ENCODE peak calls at places on chromosome 6, in ten cellular contexts. N is HS-5, Y is cortex of kidney, E is lower lobe of right lung, M is GM23248, O is NCI-H1436, U is HFF-Myc, L is DMS 273 treated with DMSO at 0.1 percent for 48 hours, P is AG08396, Q is AG04449. K is an unnamed sample.

GRCh38 chr6:139708342-139709199 is 334.1 kb upstream of the CITED2 start:
- DNase-seq in N (peak; percentile 75), Y (no peak), E (no peak), M (peak; percentile 85), O (no peak), U (peak; percentile 56), L (no peak), P (peak; percentile 86), Q (peak; percentile 56), K (no peak)

GRCh38 chr6:41097467-41098090 is 24.8 kb downstream of the NFYA start:
- DNase-seq in N (no peak), Y (no peak), E (no peak), M (peak; percentile 6), O (no peak), U (no peak), L (no peak), P (no peak), Q (peak; percentile 58), K (peak; percentile 46)

GRCh38 chr6:88619951-88620350 is 343.5 kb downstream of the RNGTT start:
- DNase-seq in N (no peak), Y (no peak), E (no peak), M (no peak), O (no peak), U (no peak), L (no peak), P (no peak), Q (no peak), K (no peak)

GRCh38 chr6:138691595-138692057 is 81.9 kb upstream of the CCDC28A start:
- DNase-seq in N (peak; percentile 62), Y (no peak), E (no peak), M (peak; percentile 79), O (peak; percentile 11), U (no peak), L (no peak), P (peak; percentile 49), Q (peak; percentile 60), K (no peak)

GRCh38 chr6:170292111-170292777 is 1.4 kb upstream of the DLL1 start:
- DNase-seq in N (no peak), Y (no peak), E (no peak), M (peak; percentile 35), O (no peak), U (no peak), L (no peak), P (no peak), Q (no peak), K (no peak)

GRCh38 chr6:36505744-36506534 is 41.3 kb downstream of the STK38 start:
- DNase-seq in N (no peak), Y (no peak), E (no peak), M (no peak), O (no peak), U (no peak), L (no peak), P (no peak), Q (no peak), K (no peak)

GRCh38 chr6:67131827-67132226 is 1424.8 kb upstream of the EYS start:
- DNase-seq in N (no peak), Y (no peak), E (no peak), M (no peak), O (no peak), U (no peak), L (no peak), P (no peak), Q (no peak), K (no peak)

GRCh38 chr6:164150221-164150620 is 735.7 kb downstream of the QKI start:
- DNase-seq in N (no peak), Y (no peak), E (no peak), M (no peak), O (no peak), U (no peak), L (no peak), P (no peak), Q (no peak), K (no peak)

GRCh38 chr6:113979930-113980329 is 9.0 kb upstream of the HDAC2 start:
- DNase-seq in N (no peak), Y (no peak), E (no peak), M (no peak), O (no peak), U (no peak), L (no peak), P (no peak), Q (no peak), K (no peak)

GRCh38 chr6:125294925-125295324 is 6.8 kb downstream of the HDDC2 start:
- DNase-seq in N (no peak), Y (no peak), E (no peak), M (no peak), O (no peak), U (no peak), L (no peak), P (no peak), Q (no peak), K (no peak)